ENCODE peak calls at places on chromosomes 13 and 19, in five cellular contexts. X is GM10248; K is CD8-positive, alpha-beta T cell; D is nephron progenitor cell; T is right atrium auricular region. F is an unnamed sample.
A peak's percentile ranks its signal among the peaks of the same experiment; 100 is the strongest.

GRCh38 chr19:36079389-36079788 is 24.7 kb downstream of the WDR62 start:
- DNase-seq in K (no peak), D (no peak), T (no peak), X (no peak), F (no peak)

GRCh38 chr13:51726446-51727185 is 77.3 kb downstream of the DHRS12 start:
- DNase-seq in K (no peak), X (no peak), T (no peak), D (no peak), F (peak; percentile 79)

GRCh38 chr13:110797230-110797877 is 83.9 kb downstream of the ING1 start:
- DNase-seq in D (no peak), T (no peak), K (no peak), X (no peak), F (peak; percentile 42)

GRCh38 chr13:113145911-113146598 is 12.4 kb upstream of the PROZ start:
- DNase-seq in X (no peak), T (peak; percentile 13), K (no peak), D (no peak), F (no peak)

GRCh38 chr19:39919976-39920375 is 14.5 kb downstream of the FCGBP start:
- DNase-seq in D (no peak), T (no peak), X (no peak), K (no peak), F (no peak)

GRCh38 chr13:49366841-49367240 is 77.0 kb downstream of the CAB39L start:
- DNase-seq in K (no peak), X (no peak), T (no peak), D (no peak), F (no peak)

GRCh38 chr13:43475135-43475534 is 311.6 kb downstream of the ENOX1 start:
- DNase-seq in X (no peak), D (no peak), T (no peak), K (no peak), F (no peak)

GRCh38 chr19:42250666-42251531 is 4.0 kb downstream of the ERF start:
- DNase-seq in X (no peak), K (no peak), D (no peak), T (peak; percentile 76), F (no peak)

GRCh38 chr13:104181526-104182231 is 1115.5 kb upstream of the SLC10A2 start:
- DNase-seq in X (no peak), K (no peak), T (no peak), D (no peak), F (no peak)

GRCh38 chr19:21626924-21627697 is 121.7 kb downstream of the ZNF429 start:
- DNase-seq in D (no peak), K (no peak), T (no peak), X (no peak), F (no peak)

GRCh38 chr19:40633207-40633606 is 32.0 kb downstream of the LTBP4 start:
- DNase-seq in D (no peak), X (no peak), T (no peak), K (no peak), F (no peak)

GRCh38 chr13:21481359-21481758 is 22.3 kb upstream of the ZDHHC20 start:
- DNase-seq in T (no peak), D (no peak), K (no peak), X (no peak), F (no peak)

GRCh38 chr19:19655051-19655594 is 8.4 kb downstream of the ATP13A1 start:
- DNase-seq in X (no peak), T (no peak), K (no peak), D (no peak), F (no peak)

GRCh38 chr13:51494151-51494550 is 41.3 kb upstream of the INTS6 start:
- DNase-seq in T (no peak), D (no peak), K (no peak), X (no peak), F (no peak)

GRCh38 chr13:34308725-34309124 is 490.8 kb downstream of the RFC3 start:
- DNase-seq in K (no peak), X (no peak), T (no peak), D (no peak), F (no peak)

GRCh38 chr13:69950160-69950559 is 157.5 kb upstream of the ATXN8OS start:
- DNase-seq in K (no peak), D (no peak), X (no peak), T (no peak), F (no peak)

GRCh38 chr13:113883921-113884804 is 20.3 kb upstream of the GAS6 start:
- DNase-seq in K (no peak), T (peak; percentile 38), X (no peak), D (no peak), F (no peak)

GRCh38 chr13:76316998-76317527 is 569.1 kb downstream of the KCTD12 start:
- DNase-seq in D (no peak), X (no peak), K (no peak), T (no peak), F (no peak)

GRCh38 chr13:90928109-90928508 is 419.4 kb upstream of the MIR17HG start:
- DNase-seq in K (no peak), T (no peak), D (no peak), X (no peak), F (no peak)

GRCh38 chr13:73387318-73387717 is 328.5 kb downstream of the KLF5 start:
- DNase-seq in K (no peak), D (no peak), X (no peak), T (no peak), F (no peak)

GRCh38 chr19:38388310-38389100 is at the start of gene SPRED3:
- DNase-seq in K (no peak), T (no peak), X (no peak), D (peak; percentile 79), F (peak; percentile 68)

GRCh38 chr13:31518666-31519065 is 220.7 kb upstream of the RXFP2 start:
- DNase-seq in X (no peak), T (no peak), K (no peak), D (no peak), F (no peak)

GRCh38 chr19:38663957-38664502 is 16.6 kb downstream of the ACTN4 start:
- DNase-seq in T (no peak), X (peak; percentile 24), K (no peak), D (no peak), F (no peak)

GRCh38 chr13:97879646-97880297 is 73.7 kb upstream of the IPO5 start:
- DNase-seq in X (no peak), T (no peak), D (no peak), K (no peak), F (peak; percentile 45)

GRCh38 chr13:37602743-37603381 is 4.3 kb upstream of the POSTN start:
- DNase-seq in T (no peak), D (no peak), K (no peak), X (no peak), F (peak; percentile 42)

GRCh38 chr13:94764576-94765321 is 52.4 kb upstream of the SOX21 start:
- DNase-seq in T (no peak), X (no peak), D (no peak), K (no peak), F (peak; percentile 13)

GRCh38 chr19:7819337-7819736 is 10.7 kb upstream of the EVI5L start:
- DNase-seq in K (no peak), D (no peak), T (no peak), X (no peak), F (no peak)

GRCh38 chr19:7818806-7819205 is 11.2 kb upstream of the EVI5L start:
- DNase-seq in T (no peak), D (no peak), X (no peak), K (no peak), F (no peak)

GRCh38 chr19:7822910-7823515 is 7.0 kb upstream of the EVI5L start:
- DNase-seq in K (no peak), T (no peak), D (no peak), X (no peak), F (no peak)

GRCh38 chr19:7820588-7820987 is 9.4 kb upstream of the EVI5L start:
- DNase-seq in T (no peak), K (no peak), X (no peak), D (no peak), F (no peak)

DNA sequence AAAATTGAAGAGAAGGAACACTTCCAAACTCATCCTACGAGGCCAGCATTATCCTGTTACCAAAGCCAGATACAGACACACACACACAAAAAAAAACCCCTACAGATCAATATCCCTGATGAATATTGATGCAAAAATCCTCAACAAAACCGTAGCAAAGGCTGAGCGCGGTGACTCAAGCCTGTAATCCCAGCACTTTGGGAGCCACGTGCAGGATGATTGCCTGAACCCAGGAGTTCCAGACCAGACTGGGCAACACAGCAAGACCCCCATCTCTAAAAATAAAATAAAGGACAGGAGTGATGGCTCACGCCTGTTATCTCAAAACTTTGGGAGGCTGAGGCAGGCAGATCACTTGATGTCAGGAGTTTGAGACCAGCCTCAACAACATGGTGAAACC is 6.1 kb upstream of the EVI5L start:
- DNase-seq in D (no peak), X (no peak), K (no peak), T (no peak), F (no peak)
- TF ChIP-seq CTCF in D (no peak), X (no peak), K (no peak), T (no peak), F (no peak)

GRCh38 chr13:25440081-25440480 is 68.3 kb downstream of the ATP8A2 start:
- DNase-seq in D (no peak), X (no peak), K (no peak), T (no peak), F (no peak)
- TF ChIP-seq CTCF in D (no peak), X (no peak), K (no peak), T (no peak), F (no peak)

GRCh38 chr19:12833418-12833746 is 997 bp downstream of the RTBDN start:
- DNase-seq in X (no peak), T (no peak), D (no peak), K (no peak), F (no peak)

GRCh38 chr19:12834976-12835757 is 788 bp upstream of the RTBDN start:
- DNase-seq in K (no peak), X (no peak), T (no peak), D (peak; percentile 59), F (no peak)

GRCh38 chr19:12834418-12834943 is at the start of gene RTBDN:
- DNase-seq in T (no peak), D (no peak), K (no peak), X (no peak), F (no peak)

GRCh38 chr19:12836529-12836863 is 1.8 kb upstream of the MAST1 start:
- DNase-seq in K (no peak), D (no peak), T (no peak), X (no peak), F (no peak)

GRCh38 chr19:12833747-12834417 is 497 bp downstream of the RTBDN start:
- DNase-seq in D (peak; percentile 65), X (peak; percentile 69), K (peak; percentile 26), T (no peak), F (peak; percentile 47)
- TF ChIP-seq CTCF in D (no peak), X (no peak), K (no peak), T (no peak), F (no peak)

DNA sequence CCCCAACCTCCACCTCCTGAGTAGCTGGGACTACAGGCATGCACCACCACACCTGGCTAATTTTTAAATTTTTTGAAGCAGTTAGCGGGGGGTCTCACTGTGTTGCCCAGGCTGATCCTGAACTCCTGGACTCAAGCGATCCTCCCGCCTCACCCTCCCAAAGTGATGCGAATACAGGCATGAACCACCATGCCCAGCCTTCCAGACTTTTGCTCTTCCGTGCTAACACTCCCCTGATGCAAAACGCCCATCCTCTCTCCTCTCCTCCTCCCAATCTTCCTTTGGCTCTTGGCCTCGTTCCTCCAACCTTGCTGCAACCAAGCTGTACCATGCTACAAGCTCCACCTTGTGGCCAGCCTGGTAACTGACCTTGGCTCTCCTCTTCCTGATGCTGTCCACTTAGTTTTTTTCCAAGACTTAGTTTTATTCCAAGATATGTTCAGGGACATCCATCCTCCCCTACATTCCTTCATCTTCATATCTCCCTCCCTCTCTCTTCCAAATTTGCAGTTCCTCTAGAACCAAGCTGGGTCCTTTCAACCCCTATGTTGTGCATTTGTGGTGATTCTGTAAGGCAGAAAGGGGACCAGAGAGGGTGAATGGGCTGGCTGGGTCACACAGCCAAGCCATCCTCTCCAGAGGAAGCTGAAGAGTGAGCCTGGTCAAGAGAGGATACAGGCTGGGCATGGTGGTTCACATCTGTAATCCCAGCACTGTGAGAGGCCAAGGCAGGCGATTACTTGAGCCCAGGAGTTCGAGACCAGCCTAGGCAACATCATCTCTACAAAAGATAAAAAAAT is 32.8 kb downstream of the TINCR start:
- DNase-seq in K (no peak), D (peak; percentile 46), X (no peak), T (no peak), F (no peak)
- TF ChIP-seq CTCF in K (peak; percentile 27), D (peak; percentile 36), X (peak; percentile 23), T (no peak), F (peak; percentile 38)

F was measured in MCF 10A.